ENCODE peak calls at places on chromosomes 4 and X, in nine cellular contexts. One of them, this sample, is unnamed.

GRCh38 chrX:9859711-9860555 is 73.7 kb downstream of the SHROOM2 start:
- DNase-seq in T-helper 2 cell: no peak
- DNase-seq in Peyer's patch: no peak
- DNase-seq in stimulated activated naive CD8-positive, alpha-beta T cell treated with anti-CD3 and anti-CD28 coated beads, Interleukin-15, Interleukin-2, amounts not matched to agents 100 U/mL and 50 U/mL, for 24 hours: no peak
- DNase-seq in tibial nerve: no peak
- DNase-seq in EH: peak
- DNase-seq in stimulated activated CD4-positive, alpha-beta T cell treated with anti-CD3 and anti-CD28 coated beads, Interleukin-1b, Interleukin-23, amount 100 ng/mL, for 4 hours: no peak
- DNase-seq in GM12878: no peak
- DNase-seq in astrocyte of the hippocampus: peak
- DNase-seq in this sample: no peak

GRCh38 chrX:130109429-130110378 is 593 bp downstream of the ELF4 start:
- DNase-seq in stimulated activated CD4-positive, alpha-beta T cell treated with anti-CD3 and anti-CD28 coated beads, Interleukin-1b, Interleukin-23, amount 100 ng/mL, for 4 hours: no peak
- DNase-seq in stimulated activated naive CD8-positive, alpha-beta T cell treated with anti-CD3 and anti-CD28 coated beads, Interleukin-15, Interleukin-2, amounts not matched to agents 100 U/mL and 50 U/mL, for 24 hours: peak
- DNase-seq in Peyer's patch: no peak
- DNase-seq in EH: peak
- DNase-seq in GM12878: no peak
- DNase-seq in T-helper 2 cell: no peak
- DNase-seq in tibial nerve: no peak
- DNase-seq in astrocyte of the hippocampus: no peak
- DNase-seq in this sample: no peak

GRCh38 chr4:140662082-140662869 is 93.5 kb upstream of the UCP1 start:
- DNase-seq in stimulated activated CD4-positive, alpha-beta T cell treated with anti-CD3 and anti-CD28 coated beads, Interleukin-1b, Interleukin-23, amount 100 ng/mL, for 4 hours: no peak
- DNase-seq in astrocyte of the hippocampus: peak
- DNase-seq in GM12878: no peak
- DNase-seq in T-helper 2 cell: no peak
- DNase-seq in EH: peak
- DNase-seq in stimulated activated naive CD8-positive, alpha-beta T cell treated with anti-CD3 and anti-CD28 coated beads, Interleukin-15, Interleukin-2, amounts not matched to agents 100 U/mL and 50 U/mL, for 24 hours: no peak
- DNase-seq in tibial nerve: no peak
- DNase-seq in Peyer's patch: no peak
- DNase-seq in this sample: no peak

GRCh38 chr4:6493668-6494304 is 21.4 kb upstream of the PPP2R2C start:
- DNase-seq in tibial nerve: no peak
- DNase-seq in EH: peak
- DNase-seq in astrocyte of the hippocampus: peak
- DNase-seq in T-helper 2 cell: no peak
- DNase-seq in stimulated activated CD4-positive, alpha-beta T cell treated with anti-CD3 and anti-CD28 coated beads, Interleukin-1b, Interleukin-23, amount 100 ng/mL, for 4 hours: no peak
- DNase-seq in GM12878: no peak
- DNase-seq in stimulated activated naive CD8-positive, alpha-beta T cell treated with anti-CD3 and anti-CD28 coated beads, Interleukin-15, Interleukin-2, amounts not matched to agents 100 U/mL and 50 U/mL, for 24 hours: no peak
- DNase-seq in Peyer's patch: no peak
- DNase-seq in this sample: no peak

GRCh38 chrX:71618303-71618721 is at the start of gene CXCR3:
- DNase-seq in astrocyte of the hippocampus: peak
- DNase-seq in stimulated activated CD4-positive, alpha-beta T cell treated with anti-CD3 and anti-CD28 coated beads, Interleukin-1b, Interleukin-23, amount 100 ng/mL, for 4 hours: peak
- DNase-seq in GM12878: peak
- DNase-seq in tibial nerve: no peak
- DNase-seq in T-helper 2 cell: peak
- DNase-seq in Peyer's patch: peak
- DNase-seq in stimulated activated naive CD8-positive, alpha-beta T cell treated with anti-CD3 and anti-CD28 coated beads, Interleukin-15, Interleukin-2, amounts not matched to agents 100 U/mL and 50 U/mL, for 24 hours: peak
- DNase-seq in EH: peak
- DNase-seq in this sample: peak

GRCh38 chr4:40957281-40957680 is 207.5 kb downstream of the NSUN7 start:
- DNase-seq in tibial nerve: no peak
- DNase-seq in stimulated activated naive CD8-positive, alpha-beta T cell treated with anti-CD3 and anti-CD28 coated beads, Interleukin-15, Interleukin-2, amounts not matched to agents 100 U/mL and 50 U/mL, for 24 hours: no peak
- DNase-seq in GM12878: no peak
- DNase-seq in EH: peak
- DNase-seq in T-helper 2 cell: no peak
- DNase-seq in stimulated activated CD4-positive, alpha-beta T cell treated with anti-CD3 and anti-CD28 coated beads, Interleukin-1b, Interleukin-23, amount 100 ng/mL, for 4 hours: no peak
- DNase-seq in Peyer's patch: no peak
- DNase-seq in astrocyte of the hippocampus: no peak
- DNase-seq in this sample: no peak

GRCh38 chr4:165489786-165490185 is 111.0 kb downstream of the CPE start:
- DNase-seq in T-helper 2 cell: no peak
- DNase-seq in tibial nerve: no peak
- DNase-seq in astrocyte of the hippocampus: no peak
- DNase-seq in stimulated activated naive CD8-positive, alpha-beta T cell treated with anti-CD3 and anti-CD28 coated beads, Interleukin-15, Interleukin-2, amounts not matched to agents 100 U/mL and 50 U/mL, for 24 hours: no peak
- DNase-seq in GM12878: no peak
- DNase-seq in stimulated activated CD4-positive, alpha-beta T cell treated with anti-CD3 and anti-CD28 coated beads, Interleukin-1b, Interleukin-23, amount 100 ng/mL, for 4 hours: no peak
- DNase-seq in EH: no peak
- DNase-seq in Peyer's patch: no peak
- DNase-seq in this sample: no peak

GRCh38 chr4:118680808-118681207 is 4.4 kb upstream of the METTL14 start:
- DNase-seq in astrocyte of the hippocampus: no peak
- DNase-seq in T-helper 2 cell: no peak
- DNase-seq in Peyer's patch: no peak
- DNase-seq in GM12878: no peak
- DNase-seq in stimulated activated naive CD8-positive, alpha-beta T cell treated with anti-CD3 and anti-CD28 coated beads, Interleukin-15, Interleukin-2, amounts not matched to agents 100 U/mL and 50 U/mL, for 24 hours: no peak
- DNase-seq in tibial nerve: no peak
- DNase-seq in stimulated activated CD4-positive, alpha-beta T cell treated with anti-CD3 and anti-CD28 coated beads, Interleukin-1b, Interleukin-23, amount 100 ng/mL, for 4 hours: no peak
- DNase-seq in EH: no peak
- DNase-seq in this sample: no peak

GRCh38 chr4:151458148-151458547 is 49.2 kb downstream of the FHIP1A start:
- DNase-seq in EH: no peak
- DNase-seq in stimulated activated naive CD8-positive, alpha-beta T cell treated with anti-CD3 and anti-CD28 coated beads, Interleukin-15, Interleukin-2, amounts not matched to agents 100 U/mL and 50 U/mL, for 24 hours: no peak
- DNase-seq in Peyer's patch: no peak
- DNase-seq in tibial nerve: no peak
- DNase-seq in stimulated activated CD4-positive, alpha-beta T cell treated with anti-CD3 and anti-CD28 coated beads, Interleukin-1b, Interleukin-23, amount 100 ng/mL, for 4 hours: no peak
- DNase-seq in GM12878: no peak
- DNase-seq in T-helper 2 cell: no peak
- DNase-seq in astrocyte of the hippocampus: peak
- DNase-seq in this sample: no peak

GRCh38 chr4:28555851-28556250 is 1695.2 kb downstream of the STIM2 start:
- DNase-seq in Peyer's patch: no peak
- DNase-seq in GM12878: no peak
- DNase-seq in stimulated activated CD4-positive, alpha-beta T cell treated with anti-CD3 and anti-CD28 coated beads, Interleukin-1b, Interleukin-23, amount 100 ng/mL, for 4 hours: no peak
- DNase-seq in EH: peak
- DNase-seq in T-helper 2 cell: no peak
- DNase-seq in astrocyte of the hippocampus: no peak
- DNase-seq in tibial nerve: no peak
- DNase-seq in stimulated activated naive CD8-positive, alpha-beta T cell treated with anti-CD3 and anti-CD28 coated beads, Interleukin-15, Interleukin-2, amounts not matched to agents 100 U/mL and 50 U/mL, for 24 hours: no peak
- DNase-seq in this sample: no peak

GRCh38 chr4:152679414-152680281 is at the start of gene TMEM154:
- DNase-seq in T-helper 2 cell: peak
- DNase-seq in EH: peak
- DNase-seq in GM12878: no peak
- DNase-seq in stimulated activated CD4-positive, alpha-beta T cell treated with anti-CD3 and anti-CD28 coated beads, Interleukin-1b, Interleukin-23, amount 100 ng/mL, for 4 hours: peak
- DNase-seq in Peyer's patch: peak
- DNase-seq in stimulated activated naive CD8-positive, alpha-beta T cell treated with anti-CD3 and anti-CD28 coated beads, Interleukin-15, Interleukin-2, amounts not matched to agents 100 U/mL and 50 U/mL, for 24 hours: peak
- DNase-seq in astrocyte of the hippocampus: peak
- DNase-seq in tibial nerve: peak
- DNase-seq in this sample: peak

GRCh38 chr4:168451744-168452394 is 28.4 kb downstream of the DDX60L start:
- DNase-seq in T-helper 2 cell: no peak
- DNase-seq in tibial nerve: no peak
- DNase-seq in astrocyte of the hippocampus: peak
- DNase-seq in EH: peak
- DNase-seq in Peyer's patch: no peak
- DNase-seq in stimulated activated naive CD8-positive, alpha-beta T cell treated with anti-CD3 and anti-CD28 coated beads, Interleukin-15, Interleukin-2, amounts not matched to agents 100 U/mL and 50 U/mL, for 24 hours: no peak
- DNase-seq in GM12878: no peak
- DNase-seq in stimulated activated CD4-positive, alpha-beta T cell treated with anti-CD3 and anti-CD28 coated beads, Interleukin-1b, Interleukin-23, amount 100 ng/mL, for 4 hours: no peak
- DNase-seq in this sample: no peak

GRCh38 chr4:96093563-96093962 is 253.7 kb downstream of the PDHA2 start:
- DNase-seq in T-helper 2 cell: no peak
- DNase-seq in astrocyte of the hippocampus: no peak
- DNase-seq in EH: no peak
- DNase-seq in stimulated activated naive CD8-positive, alpha-beta T cell treated with anti-CD3 and anti-CD28 coated beads, Interleukin-15, Interleukin-2, amounts not matched to agents 100 U/mL and 50 U/mL, for 24 hours: no peak
- DNase-seq in GM12878: no peak
- DNase-seq in stimulated activated CD4-positive, alpha-beta T cell treated with anti-CD3 and anti-CD28 coated beads, Interleukin-1b, Interleukin-23, amount 100 ng/mL, for 4 hours: no peak
- DNase-seq in Peyer's patch: no peak
- DNase-seq in tibial nerve: no peak
- DNase-seq in this sample: no peak

GRCh38 chr4:78542373-78542772 is 9.2 kb upstream of the ANXA3 start:
- DNase-seq in EH: peak
- DNase-seq in stimulated activated naive CD8-positive, alpha-beta T cell treated with anti-CD3 and anti-CD28 coated beads, Interleukin-15, Interleukin-2, amounts not matched to agents 100 U/mL and 50 U/mL, for 24 hours: no peak
- DNase-seq in GM12878: no peak
- DNase-seq in T-helper 2 cell: no peak
- DNase-seq in Peyer's patch: no peak
- DNase-seq in astrocyte of the hippocampus: no peak
- DNase-seq in tibial nerve: no peak
- DNase-seq in stimulated activated CD4-positive, alpha-beta T cell treated with anti-CD3 and anti-CD28 coated beads, Interleukin-1b, Interleukin-23, amount 100 ng/mL, for 4 hours: no peak
- DNase-seq in this sample: no peak

GRCh38 chrX:136457303-136457917 is 30.3 kb upstream of the BRS3 start:
- DNase-seq in stimulated activated CD4-positive, alpha-beta T cell treated with anti-CD3 and anti-CD28 coated beads, Interleukin-1b, Interleukin-23, amount 100 ng/mL, for 4 hours: no peak
- DNase-seq in tibial nerve: no peak
- DNase-seq in astrocyte of the hippocampus: no peak
- DNase-seq in T-helper 2 cell: no peak
- DNase-seq in GM12878: no peak
- DNase-seq in EH: no peak
- DNase-seq in Peyer's patch: no peak
- DNase-seq in stimulated activated naive CD8-positive, alpha-beta T cell treated with anti-CD3 and anti-CD28 coated beads, Interleukin-15, Interleukin-2, amounts not matched to agents 100 U/mL and 50 U/mL, for 24 hours: no peak
- DNase-seq in this sample: no peak

GRCh38 chr4:189069782-189070181 is 870.9 kb upstream of the FRG1 start:
- DNase-seq in stimulated activated CD4-positive, alpha-beta T cell treated with anti-CD3 and anti-CD28 coated beads, Interleukin-1b, Interleukin-23, amount 100 ng/mL, for 4 hours: no peak
- DNase-seq in GM12878: no peak
- DNase-seq in tibial nerve: no peak
- DNase-seq in Peyer's patch: no peak
- DNase-seq in astrocyte of the hippocampus: no peak
- DNase-seq in T-helper 2 cell: no peak
- DNase-seq in EH: no peak
- DNase-seq in stimulated activated naive CD8-positive, alpha-beta T cell treated with anti-CD3 and anti-CD28 coated beads, Interleukin-15, Interleukin-2, amounts not matched to agents 100 U/mL and 50 U/mL, for 24 hours: no peak
- DNase-seq in this sample: no peak

GRCh38 chrX:106894978-106895452 is 8.1 kb downstream of the RIPPLY1 start:
- DNase-seq in stimulated activated CD4-positive, alpha-beta T cell treated with anti-CD3 and anti-CD28 coated beads, Interleukin-1b, Interleukin-23, amount 100 ng/mL, for 4 hours: no peak
- DNase-seq in astrocyte of the hippocampus: peak
- DNase-seq in EH: peak
- DNase-seq in Peyer's patch: no peak
- DNase-seq in stimulated activated naive CD8-positive, alpha-beta T cell treated with anti-CD3 and anti-CD28 coated beads, Interleukin-15, Interleukin-2, amounts not matched to agents 100 U/mL and 50 U/mL, for 24 hours: no peak
- DNase-seq in tibial nerve: no peak
- DNase-seq in T-helper 2 cell: no peak
- DNase-seq in GM12878: no peak
- DNase-seq in this sample: no peak

GRCh38 chr4:108840426-108840975 is 77.6 kb upstream of the ETNPPL start:
- DNase-seq in tibial nerve: no peak
- DNase-seq in GM12878: no peak
- DNase-seq in stimulated activated CD4-positive, alpha-beta T cell treated with anti-CD3 and anti-CD28 coated beads, Interleukin-1b, Interleukin-23, amount 100 ng/mL, for 4 hours: no peak
- DNase-seq in EH: no peak
- DNase-seq in T-helper 2 cell: no peak
- DNase-seq in Peyer's patch: no peak
- DNase-seq in astrocyte of the hippocampus: no peak
- DNase-seq in stimulated activated naive CD8-positive, alpha-beta T cell treated with anti-CD3 and anti-CD28 coated beads, Interleukin-15, Interleukin-2, amounts not matched to agents 100 U/mL and 50 U/mL, for 24 hours: no peak
- DNase-seq in this sample: no peak

GRCh38 chr4:95108883-95109421 is 351.2 kb downstream of the BMPR1B start:
- DNase-seq in T-helper 2 cell: no peak
- DNase-seq in tibial nerve: no peak
- DNase-seq in Peyer's patch: no peak
- DNase-seq in EH: no peak
- DNase-seq in stimulated activated CD4-positive, alpha-beta T cell treated with anti-CD3 and anti-CD28 coated beads, Interleukin-1b, Interleukin-23, amount 100 ng/mL, for 4 hours: no peak
- DNase-seq in stimulated activated naive CD8-positive, alpha-beta T cell treated with anti-CD3 and anti-CD28 coated beads, Interleukin-15, Interleukin-2, amounts not matched to agents 100 U/mL and 50 U/mL, for 24 hours: no peak
- DNase-seq in astrocyte of the hippocampus: no peak
- DNase-seq in GM12878: no peak
- DNase-seq in this sample: no peak

GRCh38 chr4:140602714-140603113 is 34.0 kb upstream of the UCP1 start:
- DNase-seq in EH: no peak
- DNase-seq in astrocyte of the hippocampus: no peak
- DNase-seq in T-helper 2 cell: no peak
- DNase-seq in Peyer's patch: no peak
- DNase-seq in stimulated activated CD4-positive, alpha-beta T cell treated with anti-CD3 and anti-CD28 coated beads, Interleukin-1b, Interleukin-23, amount 100 ng/mL, for 4 hours: no peak
- DNase-seq in tibial nerve: no peak
- DNase-seq in GM12878: no peak
- DNase-seq in stimulated activated naive CD8-positive, alpha-beta T cell treated with anti-CD3 and anti-CD28 coated beads, Interleukin-15, Interleukin-2, amounts not matched to agents 100 U/mL and 50 U/mL, for 24 hours: no peak
- DNase-seq in this sample: no peak

GRCh38 chr4:10157478-10158354 is 41.1 kb upstream of the WDR1 start:
- DNase-seq in tibial nerve: peak
- DNase-seq in EH: peak
- DNase-seq in stimulated activated naive CD8-positive, alpha-beta T cell treated with anti-CD3 and anti-CD28 coated beads, Interleukin-15, Interleukin-2, amounts not matched to agents 100 U/mL and 50 U/mL, for 24 hours: peak
- DNase-seq in astrocyte of the hippocampus: peak
- DNase-seq in stimulated activated CD4-positive, alpha-beta T cell treated with anti-CD3 and anti-CD28 coated beads, Interleukin-1b, Interleukin-23, amount 100 ng/mL, for 4 hours: peak
- DNase-seq in T-helper 2 cell: no peak
- DNase-seq in Peyer's patch: peak
- DNase-seq in GM12878: peak
- DNase-seq in this sample: no peak